ENCODE peak calls at places on chromosomes 3 and 15, in five cellular contexts. U, E, Y, K and O are unnamed samples.

GRCh38 chr15:83115410-83115809 is 8.0 kb downstream of the TM6SF1 start:
- DNase-seq in U (no peak), E (no peak), Y (no peak), K (no peak), O (no peak)

GRCh38 chr3:178968996-178969700 is 102.5 kb downstream of the ZMAT3 start:
- DNase-seq in U (no peak), E (no peak), Y (no peak), K (no peak), O (no peak)

GRCh38 chr3:139427283-139428060 is 38.0 kb upstream of the COPB2 start:
- DNase-seq in U (no peak), E (peak; percentile 86), Y (peak; percentile 84), K (no peak), O (peak; percentile 82)

GRCh38 chr15:61344293-61344692 is 115.2 kb upstream of the RORA start:
- DNase-seq in U (no peak), E (no peak), Y (no peak), K (no peak), O (no peak)

GRCh38 chr15:56715220-56715619 is 18.1 kb downstream of the ZNF280D start:
- DNase-seq in U (no peak), E (peak; percentile 41), Y (peak; percentile 30), K (no peak), O (no peak)

GRCh38 chr3:48013288-48013980 is 2.8 kb downstream of the MAP4 start:
- DNase-seq in U (no peak), E (peak; percentile 93), Y (peak; percentile 88), K (no peak), O (peak; percentile 81)

GRCh38 chr3:99774467-99774866 is 43.2 kb upstream of the CMSS1 start:
- DNase-seq in U (no peak), E (peak; percentile 86), Y (peak; percentile 66), K (no peak), O (peak; percentile 88)

GRCh38 chr3:127894461-127894860 is 20.6 kb upstream of the KBTBD12 start:
- DNase-seq in U (no peak), E (no peak), Y (no peak), K (no peak), O (no peak)

GRCh38 chr3:8857720-8858367 is 88.4 kb upstream of the OXTR start:
- DNase-seq in U (no peak), E (no peak), Y (no peak), K (no peak), O (no peak)

GRCh38 chr15:63372753-63373152 is 8.9 kb downstream of the CA12 start:
- DNase-seq in U (no peak), E (peak; percentile 69), Y (peak; percentile 50), K (no peak), O (peak; percentile 78)

GRCh38 chr15:92606126-92606835 is 49.3 kb downstream of the FAM174B start:
- DNase-seq in U (no peak), E (no peak), Y (no peak), K (no peak), O (no peak)

GRCh38 chr15:68344600-68344999 is 67.1 kb downstream of the FEM1B start:
- DNase-seq in U (no peak), E (no peak), Y (no peak), K (no peak), O (no peak)

GRCh38 chr3:186255703-186256331 is 106.2 kb downstream of the DGKG start:
- DNase-seq in U (peak; percentile 80), E (no peak), Y (no peak), K (no peak), O (no peak)

GRCh38 chr15:57640935-57641682 is 49.4 kb downstream of the MYZAP start:
- DNase-seq in U (no peak), E (peak; percentile 32), Y (peak; percentile 31), K (no peak), O (peak; percentile 29)

GRCh38 chr3:126103121-126104027 is 19.4 kb upstream of the SLC41A3 start:
- DNase-seq in U (no peak), E (no peak), Y (no peak), K (no peak), O (no peak)

GRCh38 chr3:49421890-49422378 is 339 bp downstream of the AMT start:
- DNase-seq in U (no peak), E (no peak), Y (no peak), K (no peak), O (no peak)

GRCh38 chr3:194512895-194513601 is 26.2 kb upstream of the ATP13A3 start:
- DNase-seq in U (no peak), E (peak; percentile 37), Y (no peak), K (no peak), O (no peak)

GRCh38 chr3:183244981-183245476 is 8.0 kb upstream of the B3GNT5 start:
- DNase-seq in U (no peak), E (no peak), Y (no peak), K (no peak), O (no peak)

GRCh38 chr3:135895106-135895733 is 70.3 kb upstream of the PPP2R3A start:
- DNase-seq in U (peak; percentile 83), E (peak; percentile 90), Y (peak; percentile 83), K (no peak), O (peak; percentile 84)

GRCh38 chr3:71065764-71066013 is 517.8 kb downstream of the FOXP1 start:
- DNase-seq in U (no peak), E (peak; percentile 43), Y (no peak), K (no peak), O (no peak)
- H3K4me3 ChIP-seq in U (peak overlapping the region; percentile 75), E (peak overlapping the region; percentile 77), Y (peak overlapping the region; percentile 57), K (peak overlapping the region; percentile 66), O (peak overlapping the region; percentile 65)

DNA sequence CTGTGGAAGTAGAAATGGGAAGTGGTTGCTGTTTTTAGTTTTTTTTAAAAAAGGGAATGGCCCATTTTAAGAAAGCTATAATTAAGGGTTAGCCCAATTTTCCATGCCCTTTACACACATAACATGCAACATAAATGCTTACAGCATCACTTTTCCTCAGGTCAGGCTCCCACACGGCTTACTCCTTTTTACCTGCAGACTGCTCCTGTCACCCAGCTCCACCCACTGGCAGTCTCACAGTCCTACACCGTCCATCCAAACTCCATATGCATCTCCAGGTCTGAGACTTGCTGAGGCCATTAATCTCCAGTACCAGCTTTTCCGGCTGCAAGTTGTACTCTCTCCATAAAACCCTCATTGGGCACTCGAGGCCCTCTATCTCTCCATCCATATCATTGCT is 19.7 kb downstream of the MORC1 start:
- DNase-seq in U (no peak), E (no peak), Y (no peak), K (no peak), O (no peak)
- TF ChIP-seq CTCF in U (no peak), E (no peak), Y (no peak), K (no peak), O (peak; percentile 10)

GRCh38 chr3:42162462-42162861 is 71.3 kb downstream of the TRAK1 start:
- DNase-seq in U (no peak), E (no peak), Y (no peak), K (no peak), O (no peak)

GRCh38 chr3:42159147-42159546 is 68.0 kb downstream of the TRAK1 start:
- DNase-seq in U (no peak), E (no peak), Y (no peak), K (no peak), O (no peak)

GRCh38 chr3:42157915-42158538 is 66.9 kb downstream of the TRAK1 start:
- DNase-seq in U (no peak), E (no peak), Y (no peak), K (no peak), O (no peak)

GRCh38 chr3:42161050-42161935 is 70.1 kb downstream of the TRAK1 start:
- DNase-seq in U (no peak), E (peak; percentile 46), Y (peak; percentile 22), K (no peak), O (peak; percentile 51)

DNA sequence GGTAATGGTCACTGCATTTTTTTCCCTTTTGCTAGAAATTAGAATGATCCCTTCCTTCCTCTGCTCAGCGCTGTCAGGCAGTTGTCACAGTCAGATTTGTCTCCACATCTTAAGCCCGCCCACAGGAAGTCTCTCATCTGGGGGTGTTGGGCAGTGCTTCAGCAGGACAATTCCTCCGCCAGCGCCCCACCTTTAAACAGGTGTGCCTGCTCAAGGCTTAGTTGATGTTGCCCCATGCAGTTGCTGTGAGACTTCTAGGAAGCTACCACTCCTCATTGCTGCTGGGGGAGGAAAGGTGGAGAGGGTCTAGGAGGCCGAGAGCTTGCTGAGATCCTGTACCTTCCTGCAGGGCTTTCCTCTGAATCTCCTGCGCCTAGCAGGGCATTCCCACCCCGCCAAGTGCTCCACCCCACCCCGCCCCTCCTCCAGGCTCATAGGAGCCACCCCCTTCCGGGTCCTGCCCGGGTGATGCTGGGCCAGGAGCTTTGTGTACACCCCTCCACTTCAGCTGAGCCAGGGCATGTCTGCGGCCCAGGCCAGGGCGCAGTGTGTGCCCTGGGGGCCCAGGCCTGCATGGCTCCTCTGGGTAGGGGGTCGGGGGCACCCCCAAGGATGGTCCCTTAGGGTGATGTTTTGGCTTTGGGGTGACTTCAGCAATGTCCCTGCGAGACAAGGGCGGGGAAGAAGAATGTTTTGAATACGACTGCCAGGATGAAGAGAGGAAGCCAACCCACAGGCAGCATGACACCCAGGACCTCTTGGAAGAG is 68.7 kb downstream of the TRAK1 start:
- DNase-seq in U (peak; percentile 92), E (no peak), Y (no peak), K (no peak), O (no peak)
- H3K4me3 ChIP-seq in U (peak overlapping the region; percentile 35), E (peak overlapping the region; percentile 38), Y (no peak overlapping the region), K (peak overlapping the region; percentile 14), O (no peak overlapping the region)

DNA sequence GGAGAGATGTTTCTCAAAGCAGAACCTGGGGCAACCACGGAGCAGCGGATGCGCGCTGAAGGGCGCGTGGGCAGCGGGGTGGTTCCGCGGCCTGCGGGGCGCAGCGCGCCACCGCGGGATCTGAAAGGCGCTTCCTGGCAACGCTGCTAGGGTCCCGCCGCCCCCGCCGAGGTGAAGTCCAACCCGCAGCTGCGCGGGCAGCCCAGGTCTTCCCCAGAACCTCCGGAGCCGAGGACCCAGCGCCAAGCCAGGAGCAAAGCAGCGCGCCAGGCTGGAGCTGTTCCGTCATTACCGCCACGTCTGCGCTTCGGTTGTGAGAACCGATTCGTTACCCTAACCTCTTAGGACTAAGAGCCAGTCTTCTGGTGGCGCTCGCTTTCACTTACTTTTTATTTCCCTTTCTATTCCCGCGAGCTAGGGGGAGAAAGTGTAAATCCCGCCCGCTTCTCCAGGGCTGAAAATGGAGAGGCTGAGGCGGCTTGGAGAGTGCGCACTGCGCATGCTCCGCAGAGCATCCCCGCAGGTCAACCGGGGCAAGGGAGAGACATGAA is 3.2 kb upstream of the GABRG3 start:
- DNase-seq in U (no peak), E (no peak), Y (peak; percentile 21), K (no peak), O (peak; percentile 20)
- TF ChIP-seq CTCF in U (no peak), E (no peak), Y (no peak), K (no peak), O (no peak)

GRCh38 chr3:42591811-42592210 is 1.2 kb downstream of the SS18L2 start:
- DNase-seq in U (no peak), E (no peak), Y (no peak), K (no peak), O (no peak)
- H3K4me3 ChIP-seq in U (peak overlapping the region; percentile 73), E (peak overlapping the region; percentile 83), Y (peak overlapping the region; percentile 67), K (peak overlapping the region; percentile 93), O (peak overlapping the region; percentile 68)